ENCODE peak calls at places on chromosomes 4 and X, in seven cellular contexts. H, K, U, D, N, Q and C are unnamed samples.

GRCh38 chr4:153137168-153137567 is 67.1 kb upstream of the TRIM2 start:
- DNase-seq in D (no peak), K (no peak), H (no peak), U (peak), Q (no peak), N (no peak), C (no peak)

GRCh38 chr4:164357957-164358356 is 396.0 kb upstream of the SMIM31 start:
- DNase-seq in Q (no peak), D (no peak), N (no peak), U (no peak), K (no peak), H (no peak), C (no peak)

GRCh38 chr4:97942137-97942536 is 201.1 kb downstream of the STPG2 start:
- DNase-seq in N (no peak), D (no peak), Q (no peak), K (no peak), H (no peak), U (peak), C (no peak)

GRCh38 chr4:184756399-184756798 is 22.5 kb upstream of the CENPU start:
- DNase-seq in D (no peak), U (no peak), K (no peak), Q (no peak), H (no peak), N (no peak), C (no peak)

GRCh38 chr4:140575489-140575888 is 6.7 kb upstream of the UCP1 start:
- DNase-seq in N (no peak), Q (no peak), H (no peak), D (no peak), U (no peak), K (no peak), C (no peak)

GRCh38 chrX:66007851-66008250 is 32.0 kb downstream of the VSIG4 start:
- DNase-seq in U (no peak), D (no peak), H (no peak), N (no peak), Q (no peak), K (no peak), C (no peak)

GRCh38 chrX:139881572-139881971 is 51.3 kb downstream of the ATP11C start:
- DNase-seq in H (no peak), U (peak), D (no peak), N (no peak), Q (no peak), K (no peak), C (no peak)

GRCh38 chr4:129059028-129059427 is 34.3 kb downstream of the SCLT1 start:
- DNase-seq in U (no peak), D (no peak), H (no peak), Q (no peak), K (no peak), N (no peak), C (no peak)

GRCh38 chr4:137536789-137537561 is 4.7 kb upstream of the PCDH18 start:
- DNase-seq in N (no peak), K (no peak), U (no peak), Q (no peak), H (no peak), D (no peak), C (no peak)

GRCh38 chr4:8538703-8539567 is 41.3 kb upstream of the GPR78 start:
- DNase-seq in N (no peak), K (no peak), H (no peak), U (peak), Q (peak), D (peak), C (no peak)

GRCh38 chrX:129622757-129623301 is 31.9 kb downstream of the APLN start:
- DNase-seq in Q (no peak), N (no peak), K (no peak), H (no peak), U (peak), D (no peak), C (peak)

GRCh38 chr4:104490770-104491395 is 3.8 kb downstream of the CXXC4 start:
- DNase-seq in N (peak), Q (peak), K (peak), D (peak), H (no peak), U (peak), C (peak)

GRCh38 chrX:36898301-36898700 is 109.9 kb upstream of the FAM47C start:
- DNase-seq in K (no peak), Q (no peak), H (no peak), U (peak), D (no peak), N (no peak), C (no peak)

GRCh38 chrX:117743469-117744251 is 372.9 kb downstream of the KLHL13 start:
- DNase-seq in N (no peak), H (no peak), D (no peak), U (no peak), Q (no peak), K (peak), C (no peak)

GRCh38 chr4:11230888-11231287 is 197.8 kb downstream of the HS3ST1 start:
- DNase-seq in K (no peak), H (no peak), Q (no peak), N (no peak), D (no peak), U (no peak), C (no peak)

GRCh38 chrX:47224266-47224895 is 5.9 kb downstream of the CDK16 start:
- DNase-seq in K (no peak), N (no peak), Q (no peak), U (no peak), D (peak), H (no peak), C (no peak)

GRCh38 chr4:149572711-149573110 is 242.9 kb downstream of the IQCM start:
- DNase-seq in K (no peak), Q (no peak), N (no peak), D (no peak), H (no peak), U (no peak), C (no peak)

GRCh38 chr4:986949-987688 is at the start of gene IDUA:
- DNase-seq in N (peak), K (peak), Q (peak), H (peak), D (peak), U (peak), C (peak)

GRCh38 chr4:5891563-5892320 is 1.1 kb downstream of the CRMP1 start:
- DNase-seq in N (no peak), K (no peak), U (no peak), Q (no peak), H (no peak), D (no peak), C (no peak)

GRCh38 chr4:16442296-16442695 is 216.0 kb upstream of the TAPT1 start:
- DNase-seq in N (no peak), H (no peak), Q (no peak), K (no peak), D (no peak), U (no peak), C (no peak)

GRCh38 chrX:34382416-34382815 is 250.3 kb upstream of the FAM47A start:
- DNase-seq in U (peak), Q (no peak), N (no peak), D (no peak), H (no peak), K (no peak), C (no peak)

GRCh38 chr4:99633772-99634171 is 23.9 kb downstream of the C4orf54 start:
- DNase-seq in Q (no peak), D (peak), K (no peak), H (no peak), U (no peak), N (no peak), C (no peak)

GRCh38 chr4:41512139-41512538 is 25.8 kb upstream of the LIMCH1 start:
- DNase-seq in U (no peak), H (no peak), Q (no peak), D (no peak), K (no peak), N (no peak), C (no peak)

GRCh38 chrX:101759000-101759399 is 99.3 kb upstream of the ARMCX2 start:
- DNase-seq in N (peak), H (no peak), Q (no peak), U (peak), K (no peak), D (peak), C (peak)

GRCh38 chr4:22686156-22686555 is 6.6 kb upstream of the GBA3 start:
- DNase-seq in U (no peak), K (no peak), Q (no peak), D (no peak), N (no peak), H (no peak), C (no peak)

GRCh38 chr4:67776746-67777145 is 22.6 kb upstream of the GNRHR start:
- DNase-seq in K (no peak), U (no peak), Q (no peak), H (no peak), N (no peak), D (no peak), C (no peak)

GRCh38 chr4:37487668-37488067 is 198.5 kb downstream of the RELL1 start:
- DNase-seq in Q (no peak), H (no peak), K (no peak), U (no peak), D (no peak), N (no peak), C (no peak)

GRCh38 chr4:40953253-40954118 is 203.7 kb downstream of the NSUN7 start:
- DNase-seq in H (no peak), Q (no peak), U (peak), D (peak), K (peak), N (no peak), C (no peak)

GRCh38 chr4:123415977-123416376 is 19.4 kb downstream of the SPRY1 start:
- DNase-seq in K (no peak), H (no peak), N (no peak), U (peak), D (no peak), Q (no peak), C (no peak)

GRCh38 chr4:74038161-74039064 is at the start of gene CXCL3:
- DNase-seq in H (no peak), N (peak), Q (peak), K (peak), D (peak), U (peak), C (peak)

GRCh38 chr4:42412251-42412650 is 15.0 kb downstream of the SHISA3 start:
- DNase-seq in D (no peak), U (peak), H (no peak), N (no peak), Q (no peak), K (no peak), C (no peak)

GRCh38 chr4:25654971-25655963 is at the start of gene SLC34A2:
- DNase-seq in N (no peak), D (no peak), Q (peak), K (peak), U (no peak), H (no peak), C (peak)

GRCh38 chrX:15973941-15974340 is 119.3 kb upstream of the AP1S2 start:
- DNase-seq in D (peak), U (no peak), K (no peak), N (peak), H (no peak), Q (no peak), C (no peak)

GRCh38 chr4:139599594-139600374 is 43.8 kb upstream of the SETD7 start:
- DNase-seq in U (peak), K (no peak), N (no peak), H (no peak), Q (no peak), D (no peak), C (no peak)

GRCh38 chr4:76589402-76589801 is 154.4 kb downstream of the SHROOM3 start:
- DNase-seq in N (no peak), H (no peak), U (no peak), K (no peak), Q (no peak), D (no peak), C (no peak)

GRCh38 chr4:81469774-81470455 is 1.8 kb downstream of the RASGEF1B start:
- DNase-seq in H (no peak), U (no peak), D (no peak), N (no peak), K (no peak), Q (no peak), C (no peak)

GRCh38 chrX:56812515-56813105 is 83.6 kb downstream of the NBDY start:
- DNase-seq in D (no peak), Q (no peak), H (no peak), K (no peak), U (peak), N (no peak), C (no peak)

GRCh38 chr4:3232871-3233271 is 16.1 kb upstream of the MSANTD1 start:
- DNase-seq in K (no peak), H (no peak), U (no peak), D (no peak), Q (no peak), N (no peak), C (no peak)